ENCODE peak calls at places on chromosomes 7 and 10, in eight cellular contexts. X is OCI-LY7, J is aorta, N is IMR-90, S is fibroblast of lung, Q is tibial nerve, A is GM23248, W is colonic mucosa. P is an unnamed sample.

GRCh38 chr7:127890726-127891125 is 140.5 kb downstream of the LRRC4 start:
- DNase-seq in W (no peak), A (no peak), J (no peak), S (no peak), N (no peak), Q (no peak), X (no peak), P (no peak)

GRCh38 chr10:9262770-9263169 is 1208.3 kb downstream of the GATA3 start:
- DNase-seq in W (no peak), Q (no peak), J (no peak), N (peak), A (no peak), X (no peak), S (no peak), P (no peak)

GRCh38 chr7:17130281-17131059 is 168.0 kb upstream of the AHR start:
- DNase-seq in X (no peak), A (peak), N (peak), J (no peak), S (peak), W (no peak), Q (no peak), P (no peak)

GRCh38 chr7:151327659-151328058 is 14.0 kb upstream of the NUB1 start:
- DNase-seq in S (peak), N (peak), W (no peak), J (no peak), X (no peak), A (peak), Q (no peak), P (no peak)

GRCh38 chr7:34036972-34037792 is 131.8 kb downstream of the BMPER start:
- DNase-seq in J (no peak), W (no peak), A (no peak), N (no peak), Q (no peak), S (no peak), X (no peak), P (no peak)

GRCh38 chr7:87882538-87882937 is 6.2 kb downstream of the DBF4 start:
- DNase-seq in W (no peak), Q (no peak), J (no peak), A (no peak), S (no peak), X (no peak), N (no peak), P (no peak)

GRCh38 chr10:29749150-29749549 is 114.4 kb upstream of the SVIL start:
- DNase-seq in S (peak), X (no peak), N (no peak), A (no peak), W (no peak), J (no peak), Q (no peak), P (no peak)

GRCh38 chr7:80918406-80918805 is 445 bp downstream of the SEMA3C start:
- DNase-seq in N (no peak), W (no peak), X (no peak), Q (no peak), S (no peak), A (peak), J (no peak), P (no peak)

GRCh38 chr7:285731-286130 is 4.2 kb upstream of the FOXL3 start:
- DNase-seq in Q (no peak), A (no peak), X (no peak), S (no peak), W (peak), J (peak), N (no peak), P (no peak)

GRCh38 chr10:100146875-100147665 is 38.8 kb downstream of the ERLIN1 start:
- DNase-seq in S (peak), X (no peak), A (peak), Q (no peak), J (no peak), W (no peak), N (no peak), P (no peak)

GRCh38 chr7:70614237-70614984 is 517.5 kb upstream of the GALNT17 start:
- DNase-seq in W (peak), Q (peak), A (peak), J (peak), N (peak), X (peak), S (peak), P (peak)

GRCh38 chr7:42993038-42993437 is 60.9 kb downstream of the MRPL32 start:
- DNase-seq in Q (no peak), W (no peak), J (no peak), S (peak), A (no peak), N (no peak), X (no peak), P (no peak)

GRCh38 chr7:141043621-141044020 is 28.9 kb upstream of the MRPS33 start:
- DNase-seq in Q (no peak), A (peak), J (no peak), N (no peak), S (no peak), W (no peak), X (no peak), P (no peak)

GRCh38 chr10:69315610-69316312 is 37.5 kb downstream of the HK1 start:
- DNase-seq in Q (no peak), J (no peak), W (no peak), A (no peak), S (no peak), X (no peak), N (peak), P (no peak)

GRCh38 chr10:8306685-8307364 is 252.3 kb downstream of the GATA3 start:
- DNase-seq in W (no peak), Q (no peak), N (no peak), S (no peak), J (no peak), A (no peak), X (no peak), P (no peak)

GRCh38 chr7:50446542-50446960 is 3.6 kb downstream of the FIGNL1 start:
- DNase-seq in A (peak), Q (no peak), N (peak), X (no peak), W (no peak), S (peak), J (no peak), P (no peak)

GRCh38 chr7:106598663-106599342 is 62.2 kb downstream of the CCDC71L start:
- DNase-seq in W (peak), Q (peak), J (no peak), X (peak), S (peak), N (peak), A (peak), P (peak)

GRCh38 chr7:13077466-13077865 is 390.0 kb downstream of the ARL4A start:
- DNase-seq in X (no peak), S (peak), Q (no peak), A (peak), J (no peak), N (peak), W (no peak), P (no peak)

GRCh38 chr10:78630944-78631838 is 437.6 kb upstream of the ZMIZ1 start:
- DNase-seq in W (no peak), X (no peak), Q (peak), N (peak), J (no peak), S (peak), A (no peak), P (no peak)

GRCh38 chr10:70664702-70665195 is 7.6 kb upstream of the ADAMTS14 start:
- DNase-seq in W (no peak), J (no peak), N (peak), A (peak), X (peak), S (peak), Q (peak), P (no peak)

GRCh38 chr7:129376076-129376777 is 58.0 kb upstream of the STRIP2 start:
- DNase-seq in Q (peak), A (peak), J (no peak), S (peak), N (peak), X (peak), W (peak), P (no peak)

GRCh38 chr7:130393095-130393494 is 12.8 kb downstream of the CPA1 start:
- DNase-seq in Q (no peak), S (peak), J (no peak), A (peak), W (no peak), X (no peak), N (peak), P (no peak)

GRCh38 chr7:51034531-51035264 is 252.0 kb upstream of the GRB10 start:
- DNase-seq in W (no peak), N (peak), S (peak), X (no peak), A (peak), Q (no peak), J (no peak), P (no peak)

GRCh38 chr7:104643587-104644217 is 315.3 kb downstream of the LHFPL3 start:
- DNase-seq in J (no peak), Q (no peak), X (peak), A (peak), N (no peak), S (peak), W (no peak), P (no peak)

GRCh38 chr10:35822316-35822715 is 180.2 kb upstream of the FZD8 start:
- DNase-seq in S (peak), Q (peak), X (no peak), W (peak), A (peak), N (peak), J (peak), P (no peak)

GRCh38 chr10:85612833-85613232 is 753.8 kb downstream of the GRID1 start:
- DNase-seq in J (no peak), A (no peak), S (no peak), X (peak), W (no peak), Q (no peak), N (no peak), P (no peak)

DNA sequence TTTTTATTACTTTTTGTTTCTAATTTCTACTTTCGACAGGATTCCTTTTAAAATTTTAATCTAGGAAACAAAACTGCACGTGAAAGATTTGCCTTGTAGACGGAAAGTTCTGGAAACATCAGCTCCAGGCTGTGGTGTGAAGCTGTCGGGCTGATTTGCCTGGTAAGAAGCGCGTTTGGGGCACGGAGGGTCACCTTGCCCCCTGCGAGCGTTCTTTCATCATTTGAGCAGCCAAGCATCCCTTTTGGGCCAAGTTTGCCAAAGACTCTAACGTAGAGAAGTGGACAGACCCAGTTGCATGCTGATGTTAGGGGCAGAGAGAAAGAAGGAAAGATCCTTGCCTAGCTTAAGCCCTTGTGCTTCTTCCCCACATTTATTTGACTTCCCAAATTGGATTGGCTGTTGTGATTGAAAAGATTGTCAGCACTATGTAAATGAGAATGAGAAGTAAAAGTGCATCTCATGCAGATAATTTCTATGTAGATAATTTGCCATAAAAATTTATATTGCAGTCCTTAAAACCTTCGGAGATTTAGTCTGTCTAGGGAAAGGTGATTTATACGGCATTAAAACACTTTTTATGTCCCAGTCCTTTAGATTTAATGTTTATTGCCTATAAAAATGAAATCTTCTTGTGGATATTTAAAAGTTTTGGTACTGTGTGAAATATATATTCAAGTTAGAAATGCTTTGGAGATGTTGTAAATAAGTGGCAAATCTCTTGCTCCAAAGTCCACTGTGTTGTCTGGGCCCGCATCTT is 76.1 kb downstream of the CUX1 start:
- DNase-seq in J (no peak), X (no peak), A (no peak), S (no peak), N (no peak), W (no peak), Q (no peak), P (no peak)
- H3K27ac ChIP-seq in J (no peak), X (peak), A (no peak), S (no peak), N (no peak), W (no peak), Q (no peak), P (no peak)

DNA sequence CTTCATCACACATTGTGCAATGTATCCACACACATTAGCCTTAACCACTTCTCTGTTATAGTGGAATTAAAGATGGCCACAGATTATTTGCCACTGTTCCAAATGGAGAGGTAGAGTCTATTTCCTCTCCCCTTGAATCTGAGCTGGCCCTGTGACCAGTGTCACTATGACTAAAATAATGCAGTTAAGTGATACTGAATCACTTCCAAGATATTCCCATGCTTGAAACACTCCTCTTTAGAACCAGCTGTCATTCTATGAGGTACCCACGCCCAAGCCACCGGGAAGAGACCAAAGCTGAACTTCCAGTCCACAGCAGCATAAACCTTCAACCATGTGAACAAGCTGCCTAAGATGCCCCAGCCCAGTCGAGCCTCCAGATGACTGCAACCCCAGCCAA is 2.1 kb upstream of the DHX32 start:
- DNase-seq in Q (no peak), A (no peak), W (no peak), S (no peak), J (no peak), N (no peak), X (no peak), P (no peak)
- H3K4me3 ChIP-seq in Q (no peak), A (no peak), W (no peak), S (no peak), J (no peak), N (no peak), X (no peak), P (no peak)

GRCh38 chr10:114374141-114374791 is 30.0 kb downstream of the AFAP1L2 start:
- DNase-seq in W (peak), A (peak), Q (peak), J (peak), S (peak), X (no peak), N (peak), P (no peak)
- H3K27ac ChIP-seq in W (peak), A (no peak), Q (peak), J (no peak), S (no peak), X (no peak), N (no peak), P (no peak)

DNA sequence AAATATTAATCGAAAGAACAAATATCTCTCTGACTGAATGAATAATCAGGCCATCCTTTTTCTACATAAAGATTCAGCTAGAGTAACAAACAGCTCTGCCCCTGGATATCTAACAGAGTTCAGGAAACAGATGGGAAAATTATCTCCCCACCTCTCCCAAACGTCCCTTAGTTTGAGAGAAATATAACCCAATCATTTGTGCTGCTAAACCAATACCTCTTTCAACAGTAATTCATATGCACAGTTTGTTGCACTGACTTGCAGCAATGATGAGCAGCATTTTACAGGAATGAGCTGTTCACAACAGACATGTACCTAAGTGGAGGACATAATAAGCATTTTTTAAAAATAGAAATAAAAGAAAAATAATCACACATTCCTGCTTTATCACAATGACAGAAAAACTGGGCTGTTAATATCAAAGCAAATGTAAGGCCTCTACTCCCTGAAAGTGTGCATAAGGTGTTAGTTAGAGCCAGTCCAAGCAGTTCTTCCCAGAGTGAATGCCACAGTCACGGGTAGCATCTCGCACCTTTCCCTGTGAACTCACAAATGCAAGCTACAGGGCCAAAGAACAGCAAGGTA is 2.3 kb downstream of the CREB3L2 start:
- DNase-seq in X (no peak), A (no peak), Q (no peak), W (no peak), S (no peak), N (no peak), J (no peak), P (no peak)
- H3K4me3 ChIP-seq in X (peak), A (peak), Q (peak), W (peak), S (peak), N (peak), J (peak), P (peak)